ENCODE peak calls at places on chromosomes 13 and 19, in seven cellular contexts. One of them, this sample, is unnamed.

GRCh38 chr19:14030997-14031718 is 404 bp upstream of the IL27RA start:
- DNase-seq in BE2C: no peak
- DNase-seq in fibroblast of mammary gland: no peak
- DNase-seq in AG09309: no peak
- DNase-seq in HepG2: no peak
- DNase-seq in AG10803: no peak
- DNase-seq in right lobe of liver: no peak
- DNase-seq in this sample: no peak

GRCh38 chr19:23436944-23437343 is 41.7 kb upstream of the ZNF91 start:
- DNase-seq in BE2C: peak
- DNase-seq in fibroblast of mammary gland: peak
- DNase-seq in AG09309: no peak
- DNase-seq in HepG2: no peak
- DNase-seq in AG10803: no peak
- DNase-seq in right lobe of liver: no peak
- DNase-seq in this sample: no peak

GRCh38 chr19:2577722-2578335 is 101.9 kb downstream of the GADD45B start:
- DNase-seq in BE2C: no peak
- DNase-seq in fibroblast of mammary gland: no peak
- DNase-seq in AG09309: no peak
- DNase-seq in HepG2: no peak
- DNase-seq in AG10803: peak
- DNase-seq in right lobe of liver: no peak
- DNase-seq in this sample: no peak

GRCh38 chr13:47426126-47426849 is 529.4 kb upstream of the HTR2A start:
- DNase-seq in BE2C: no peak
- DNase-seq in fibroblast of mammary gland: peak
- DNase-seq in AG09309: no peak
- DNase-seq in HepG2: no peak
- DNase-seq in AG10803: peak
- DNase-seq in right lobe of liver: no peak
- DNase-seq in this sample: peak

GRCh38 chr19:7998081-7998480 is 7.4 kb downstream of the ELAVL1 start:
- DNase-seq in BE2C: no peak
- DNase-seq in fibroblast of mammary gland: peak
- DNase-seq in AG09309: no peak
- DNase-seq in HepG2: no peak
- DNase-seq in AG10803: no peak
- DNase-seq in right lobe of liver: no peak
- DNase-seq in this sample: no peak

GRCh38 chr19:12720851-12721655 is 2.7 kb downstream of the TNPO2 start:
- DNase-seq in BE2C: no peak
- DNase-seq in fibroblast of mammary gland: no peak
- DNase-seq in AG09309: no peak
- DNase-seq in HepG2: no peak
- DNase-seq in AG10803: peak
- DNase-seq in right lobe of liver: no peak
- DNase-seq in this sample: no peak

GRCh38 chr13:114112826-114113322 is 19.5 kb downstream of the RASA3 start:
- DNase-seq in BE2C: no peak
- DNase-seq in fibroblast of mammary gland: no peak
- DNase-seq in AG09309: no peak
- DNase-seq in HepG2: no peak
- DNase-seq in AG10803: no peak
- DNase-seq in right lobe of liver: peak
- DNase-seq in this sample: no peak

GRCh38 chr19:18468930-18469244 is 31.0 kb upstream of the ISYNA1 start:
- DNase-seq in BE2C: no peak
- DNase-seq in fibroblast of mammary gland: no peak
- DNase-seq in AG09309: no peak
- DNase-seq in HepG2: no peak
- DNase-seq in AG10803: no peak
- DNase-seq in right lobe of liver: no peak
- DNase-seq in this sample: no peak

GRCh38 chr19:7109678-7110289 is 40.3 kb downstream of the ZNF557 start:
- DNase-seq in BE2C: no peak
- DNase-seq in fibroblast of mammary gland: no peak
- DNase-seq in AG09309: peak
- DNase-seq in HepG2: peak
- DNase-seq in AG10803: peak
- DNase-seq in right lobe of liver: no peak
- DNase-seq in this sample: no peak

GRCh38 chr13:26445092-26445491 is 112.4 kb upstream of the WASF3 start:
- DNase-seq in BE2C: no peak
- DNase-seq in fibroblast of mammary gland: no peak
- DNase-seq in AG09309: no peak
- DNase-seq in HepG2: no peak
- DNase-seq in AG10803: no peak
- DNase-seq in right lobe of liver: no peak
- DNase-seq in this sample: no peak
- H3K4me3 ChIP-seq in BE2C: no peak
- H3K4me3 ChIP-seq in fibroblast of mammary gland: no peak
- H3K4me3 ChIP-seq in AG09309: no peak
- H3K4me3 ChIP-seq in HepG2: no peak
- H3K4me3 ChIP-seq in AG10803: no peak
- H3K4me3 ChIP-seq in right lobe of liver: no peak
- H3K4me3 ChIP-seq in this sample: no peak

GRCh38 chr19:38616265-38616664 is 1.5 kb downstream of the MAP4K1 start:
- DNase-seq in BE2C: no peak
- DNase-seq in fibroblast of mammary gland: no peak
- DNase-seq in AG09309: no peak
- DNase-seq in HepG2: no peak
- DNase-seq in AG10803: no peak
- DNase-seq in right lobe of liver: no peak
- DNase-seq in this sample: no peak
- H3K4me3 ChIP-seq in BE2C: no peak
- H3K4me3 ChIP-seq in fibroblast of mammary gland: no peak
- H3K4me3 ChIP-seq in AG09309: no peak
- H3K4me3 ChIP-seq in HepG2: no peak
- H3K4me3 ChIP-seq in AG10803: no peak
- H3K4me3 ChIP-seq in right lobe of liver: no peak
- H3K4me3 ChIP-seq in this sample: no peak

GRCh38 chr19:21434967-21435544 is 38.1 kb downstream of the ZNF493 start:
- DNase-seq in BE2C: no peak
- DNase-seq in fibroblast of mammary gland: no peak
- DNase-seq in AG09309: no peak
- DNase-seq in HepG2: no peak
- DNase-seq in AG10803: no peak
- DNase-seq in right lobe of liver: no peak
- DNase-seq in this sample: no peak

GRCh38 chr19:21439372-21439771 is 42.4 kb downstream of the ZNF493 start:
- DNase-seq in BE2C: no peak
- DNase-seq in fibroblast of mammary gland: no peak
- DNase-seq in AG09309: no peak
- DNase-seq in HepG2: peak
- DNase-seq in AG10803: no peak
- DNase-seq in right lobe of liver: no peak
- DNase-seq in this sample: no peak

GRCh38 chr19:21434516-21434915 is 37.6 kb downstream of the ZNF493 start:
- DNase-seq in BE2C: no peak
- DNase-seq in fibroblast of mammary gland: no peak
- DNase-seq in AG09309: no peak
- DNase-seq in HepG2: no peak
- DNase-seq in AG10803: no peak
- DNase-seq in right lobe of liver: no peak
- DNase-seq in this sample: no peak

GRCh38 chr19:21440321-21440720 is 43.4 kb downstream of the ZNF493 start:
- DNase-seq in BE2C: no peak
- DNase-seq in fibroblast of mammary gland: no peak
- DNase-seq in AG09309: no peak
- DNase-seq in HepG2: no peak
- DNase-seq in AG10803: no peak
- DNase-seq in right lobe of liver: no peak
- DNase-seq in this sample: no peak
- H3K4me3 ChIP-seq in BE2C: no peak
- H3K4me3 ChIP-seq in fibroblast of mammary gland: no peak
- H3K4me3 ChIP-seq in AG09309: no peak
- H3K4me3 ChIP-seq in HepG2: no peak
- H3K4me3 ChIP-seq in AG10803: no peak
- H3K4me3 ChIP-seq in right lobe of liver: no peak
- H3K4me3 ChIP-seq in this sample: no peak

DNA sequence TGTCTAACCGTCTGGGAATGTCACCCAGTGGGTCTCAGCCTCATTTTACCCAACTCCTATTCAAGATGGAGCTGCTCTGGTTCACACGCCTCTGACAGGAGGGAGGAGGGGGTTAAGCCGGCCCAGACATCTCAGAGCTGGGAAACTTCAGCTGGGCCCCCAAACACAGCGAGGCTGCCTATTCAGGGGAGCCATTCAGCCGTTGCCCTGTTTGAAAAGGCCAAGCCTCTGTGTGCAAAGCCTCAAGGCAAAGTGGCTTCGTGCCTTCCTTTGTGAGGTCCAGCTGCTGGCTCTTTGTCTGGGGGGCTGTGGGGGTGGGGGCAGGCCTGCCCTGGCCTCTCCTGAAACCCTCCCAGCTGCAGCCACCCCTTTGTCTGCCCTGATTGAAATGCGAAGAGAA is 147.4 kb downstream of the PTPRS start:
- DNase-seq in BE2C: no peak
- DNase-seq in fibroblast of mammary gland: no peak
- DNase-seq in AG09309: no peak
- DNase-seq in HepG2: no peak
- DNase-seq in AG10803: no peak
- DNase-seq in right lobe of liver: no peak
- DNase-seq in this sample: no peak
- H3K4me3 ChIP-seq in BE2C: no peak
- H3K4me3 ChIP-seq in fibroblast of mammary gland: no peak
- H3K4me3 ChIP-seq in AG09309: no peak
- H3K4me3 ChIP-seq in HepG2: no peak
- H3K4me3 ChIP-seq in AG10803: no peak
- H3K4me3 ChIP-seq in right lobe of liver: no peak
- H3K4me3 ChIP-seq in this sample: no peak

DNA sequence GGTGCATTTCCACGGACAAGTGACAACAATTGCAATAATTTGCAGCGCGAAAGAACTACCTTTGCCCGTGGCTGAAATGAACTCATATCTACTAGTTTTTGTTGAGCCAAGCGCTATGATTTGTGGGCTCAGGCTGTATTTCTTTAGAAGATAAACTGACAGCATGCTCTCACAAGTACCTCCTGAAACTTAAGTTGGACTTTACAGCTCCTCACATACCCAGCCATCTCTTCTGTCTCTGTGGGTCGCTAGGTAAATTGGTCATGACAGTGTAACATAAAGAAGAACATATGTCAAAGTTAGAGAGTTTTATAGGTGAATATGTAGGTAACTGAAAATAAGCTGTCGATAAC is 839 bp downstream of the COG6 start:
- DNase-seq in BE2C: no peak
- DNase-seq in fibroblast of mammary gland: no peak
- DNase-seq in AG09309: no peak
- DNase-seq in HepG2: no peak
- DNase-seq in AG10803: no peak
- DNase-seq in right lobe of liver: no peak
- DNase-seq in this sample: no peak
- H3K4me3 ChIP-seq in BE2C: peak
- H3K4me3 ChIP-seq in fibroblast of mammary gland: peak
- H3K4me3 ChIP-seq in AG09309: peak
- H3K4me3 ChIP-seq in HepG2: peak
- H3K4me3 ChIP-seq in AG10803: peak
- H3K4me3 ChIP-seq in right lobe of liver: peak
- H3K4me3 ChIP-seq in this sample: peak

DNA sequence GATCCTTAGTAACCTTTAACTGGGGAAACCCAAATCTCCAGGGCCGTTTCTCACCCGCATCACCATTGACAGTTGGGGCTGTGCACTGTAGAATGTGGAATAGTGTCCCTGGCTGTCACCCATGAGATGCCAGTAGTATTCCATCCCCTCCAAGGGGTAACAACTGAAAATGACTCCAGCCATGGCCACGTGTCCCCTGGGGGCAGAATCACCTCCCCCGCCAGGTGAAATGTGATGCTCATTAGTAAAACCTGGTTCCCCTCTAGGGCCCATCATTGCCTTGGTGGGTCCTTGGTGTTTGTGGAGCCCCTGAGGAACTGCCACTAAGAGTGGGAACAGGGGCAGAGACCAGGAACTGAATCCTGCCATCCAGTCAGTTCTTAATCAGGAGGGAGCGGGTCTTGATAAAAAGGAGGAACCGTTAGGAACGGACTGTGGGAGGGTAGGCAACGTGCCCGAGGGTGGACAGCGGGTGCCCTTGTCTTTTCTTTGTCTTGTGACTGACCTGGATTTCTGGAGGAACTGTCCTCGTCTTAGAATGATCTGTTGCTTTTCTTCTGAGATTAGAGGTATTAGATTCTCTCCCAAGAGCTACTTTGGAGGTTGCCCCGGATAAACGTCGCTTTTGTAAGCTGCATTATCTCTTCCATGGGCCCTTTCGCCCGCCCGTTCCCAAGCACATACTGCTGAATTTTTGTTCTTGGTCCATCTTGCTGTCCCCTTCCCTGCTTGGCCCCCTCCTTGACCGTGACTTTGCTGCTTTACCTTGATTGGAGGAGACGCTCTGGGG is 3.5 kb downstream of the MYO9B start:
- DNase-seq in BE2C: no peak
- DNase-seq in fibroblast of mammary gland: peak
- DNase-seq in AG09309: no peak
- DNase-seq in HepG2: no peak
- DNase-seq in AG10803: no peak
- DNase-seq in right lobe of liver: no peak
- DNase-seq in this sample: no peak
- H3K4me3 ChIP-seq in BE2C: peak
- H3K4me3 ChIP-seq in fibroblast of mammary gland: peak
- H3K4me3 ChIP-seq in AG09309: peak
- H3K4me3 ChIP-seq in HepG2: peak
- H3K4me3 ChIP-seq in AG10803: peak
- H3K4me3 ChIP-seq in right lobe of liver: no peak
- H3K4me3 ChIP-seq in this sample: peak

This sample was measured in skeletal muscle cell.